ENCODE peak calls at places on chromosomes 6 and 20, in seven cellular contexts. Y, Z, V, I, F, D and Q are unnamed samples.
A peak's percentile ranks its signal among the peaks of the same experiment; 100 is the strongest.

GRCh38 chr6:49454787-49455709 is 8.0 kb downstream of the MMUT start:
- DNase-seq in I (no peak), F (no peak), D (no peak), Z (no peak), Y (no peak), V (no peak), Q (no peak)

GRCh38 chr20:13819885-13820645 is 35.2 kb downstream of the NDUFAF5 start:
- DNase-seq in D (peak; percentile 74), I (no peak), Y (peak; percentile 70), V (no peak), Z (peak; percentile 38), F (peak; percentile 59), Q (no peak)

GRCh38 chr6:130057495-130057894 is 39.1 kb downstream of the L3MBTL3 start:
- DNase-seq in Y (no peak), Z (no peak), D (no peak), I (no peak), F (no peak), V (no peak), Q (no peak)

GRCh38 chr6:44001318-44001868 is 125.9 kb downstream of the MRPL14 start:
- DNase-seq in Y (peak; percentile 52), V (no peak), F (peak; percentile 44), D (no peak), I (peak; percentile 12), Z (peak; percentile 91), Q (no peak)

GRCh38 chr6:109379706-109380105 is 2.6 kb downstream of the CD164 start:
- DNase-seq in F (no peak), D (no peak), V (no peak), I (no peak), Y (no peak), Z (no peak), Q (no peak)

GRCh38 chr6:7727951-7728854 is 2.3 kb downstream of the BMP6 start:
- DNase-seq in D (peak; percentile 20), F (peak; percentile 37), V (no peak), Y (no peak), Z (peak; percentile 57), I (no peak), Q (no peak)

GRCh38 chr20:19269737-19270325 is 57.4 kb downstream of the SLC24A3 start:
- DNase-seq in D (no peak), F (no peak), I (no peak), Z (no peak), Y (no peak), V (no peak), Q (no peak)

GRCh38 chr6:33249732-33250625 is 21.7 kb downstream of the VPS52 start:
- DNase-seq in I (peak; percentile 35), Z (no peak), D (peak; percentile 88), Y (no peak), V (no peak), F (peak; percentile 69), Q (no peak)

GRCh38 chr6:43228951-43229802 is at the start of gene DNPH1:
- DNase-seq in Y (peak; percentile 59), F (peak; percentile 75), D (peak; percentile 61), I (peak; percentile 72), V (peak; percentile 82), Z (peak; percentile 86), Q (peak; percentile 77)

GRCh38 chr6:156919819-156920379 is 142.7 kb downstream of the ARID1B start:
- DNase-seq in F (no peak), D (no peak), V (no peak), Z (no peak), Y (no peak), I (no peak), Q (no peak)

GRCh38 chr6:128499079-128499705 is 21.2 kb downstream of the PTPRK start:
- DNase-seq in Y (peak; percentile 84), V (no peak), D (no peak), I (no peak), F (no peak), Z (no peak), Q (no peak)

GRCh38 chr6:100504786-100505737 is 40.3 kb upstream of the SIM1 start:
- DNase-seq in Z (no peak), V (no peak), Y (no peak), F (peak; percentile 85), I (no peak), D (peak; percentile 64), Q (no peak)

GRCh38 chr6:78863576-78863975 is 3.8 kb upstream of the IRAK1BP1 start:
- DNase-seq in I (no peak), D (no peak), F (no peak), Z (no peak), V (no peak), Y (no peak), Q (no peak)

GRCh38 chr20:25623736-25624499 is at the start of gene NANP:
- DNase-seq in V (peak; percentile 96), Z (peak; percentile 94), I (peak; percentile 97), D (peak; percentile 98), F (peak; percentile 99), Y (peak; percentile 100), Q (peak; percentile 69)
- H3K9me3 ChIP-seq in V (no peaks in the 10 kb centered on the region), Z (no peaks in the 10 kb centered on the region), I (no peaks in the 10 kb centered on the region), D (no peaks in the 10 kb centered on the region), F (no peaks in the 10 kb centered on the region), Y (no peaks in the 10 kb centered on the region), Q (no peaks in the 10 kb centered on the region)

GRCh38 chr20:39144757-39145156 is 182.6 kb downstream of the DHX35 start:
- DNase-seq in I (no peak), V (no peak), Z (no peak), D (no peak), F (no peak), Y (peak; percentile 69), Q (no peak)

GRCh38 chr20:39146394-39146793 is 184.2 kb downstream of the DHX35 start:
- DNase-seq in F (no peak), I (no peak), Y (no peak), Z (peak; percentile 42), D (no peak), V (no peak), Q (no peak)

DNA sequence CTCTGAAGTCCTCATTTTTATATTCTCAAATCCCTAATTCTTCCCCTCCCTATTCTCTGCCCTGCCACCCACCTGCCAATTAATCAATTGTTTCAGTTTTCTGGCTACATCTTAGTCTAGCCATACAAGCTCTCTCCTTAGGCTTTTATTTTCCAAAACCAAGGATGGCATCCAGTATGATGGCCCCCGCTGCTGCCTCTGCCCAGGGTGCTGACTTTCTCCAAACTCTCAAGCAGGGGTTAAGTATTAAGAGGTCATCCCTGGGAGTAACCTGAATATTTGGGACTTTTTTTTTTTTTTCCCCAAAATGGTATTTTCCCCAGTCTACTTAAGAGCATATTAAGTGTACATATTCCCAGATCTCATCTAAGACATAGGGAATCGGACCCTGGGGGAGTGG is 183.8 kb downstream of the DHX35 start:
- DNase-seq in V (no peak), Z (no peak), I (no peak), F (no peak), Y (no peak), D (no peak), Q (no peak)
- H3K9me3 ChIP-seq in V (no peaks in the 10 kb centered on the region), Z (no peaks in the 10 kb centered on the region), I (no peaks in the 10 kb centered on the region), F (no peaks in the 10 kb centered on the region), Y (no peaks in the 10 kb centered on the region), D (no peaks in the 10 kb centered on the region), Q (no peaks in the 10 kb centered on the region)

DNA sequence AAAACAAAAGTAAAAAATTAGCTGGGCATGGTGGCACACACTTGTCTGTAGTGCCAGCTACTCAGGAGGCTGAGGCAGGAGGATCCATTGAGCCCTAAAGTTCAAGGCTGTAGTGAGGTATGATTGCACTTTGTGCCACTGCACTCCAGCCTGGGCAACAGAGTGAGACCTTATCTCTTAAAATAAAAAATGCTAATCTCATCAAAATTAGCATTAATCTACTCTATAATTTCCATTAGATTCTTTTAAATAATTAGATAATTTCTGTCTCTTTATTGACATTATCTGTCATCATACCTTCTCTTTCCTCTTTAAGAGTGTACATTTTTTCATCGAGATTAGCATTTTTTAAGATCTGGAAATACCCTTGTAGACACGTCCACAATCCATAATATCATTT is 48.0 kb downstream of the PHACTR3 start:
- DNase-seq in Z (no peak), D (no peak), Y (no peak), F (no peak), I (no peak), V (no peak), Q (no peak)
- H3K9me3 ChIP-seq in Z (peaks cover 16% of the 10 kb centered on the region), D (no peaks in the 10 kb centered on the region), Y (peaks cover 19% of the 10 kb centered on the region), F (no peaks in the 10 kb centered on the region), I (no peaks in the 10 kb centered on the region), V (peaks cover 13% of the 10 kb centered on the region), Q (no peaks in the 10 kb centered on the region)

GRCh38 chr6:170535002-170535401 is 18.1 kb downstream of the PSMB1 start:
- DNase-seq in D (no peak), Y (no peak), Z (no peak), I (no peak), F (no peak), V (no peak), Q (no peak)
- H3K9me3 ChIP-seq in D (no peaks in the 10 kb centered on the region), Y (no peaks in the 10 kb centered on the region), Z (no peaks in the 10 kb centered on the region), I (no peaks in the 10 kb centered on the region), F (no peaks in the 10 kb centered on the region), V (no peaks in the 10 kb centered on the region), Q (no peaks in the 10 kb centered on the region)